ENCODE peak calls at places on chromosomes 3 and 15, in eight cellular contexts. One of them, this sample, is unnamed.

GRCh38 chr3:188993140-188993539 is 178.6 kb upstream of the TPRG1 start:
- DNase-seq in upper lobe of left lung: no peak
- DNase-seq in AG04450: no peak
- DNase-seq in breast epithelium: no peak
- DNase-seq in left ventricle myocardium inferior: no peak
- DNase-seq in right atrium auricular region: no peak
- DNase-seq in cardiac muscle cell: no peak
- DNase-seq in adrenal gland: no peak
- DNase-seq in this sample: no peak

GRCh38 chr15:57772223-57772957 is 65.9 kb downstream of the POLR2M start:
- DNase-seq in upper lobe of left lung: no peak
- DNase-seq in AG04450: no peak
- DNase-seq in breast epithelium: no peak
- DNase-seq in left ventricle myocardium inferior: no peak
- DNase-seq in right atrium auricular region: no peak
- DNase-seq in cardiac muscle cell: no peak
- DNase-seq in adrenal gland: no peak
- DNase-seq in this sample: no peak

GRCh38 chr3:18224406-18224805 is 200.7 kb downstream of the SATB1 start:
- DNase-seq in upper lobe of left lung: no peak
- DNase-seq in AG04450: no peak
- DNase-seq in breast epithelium: no peak
- DNase-seq in left ventricle myocardium inferior: no peak
- DNase-seq in right atrium auricular region: no peak
- DNase-seq in cardiac muscle cell: no peak
- DNase-seq in adrenal gland: no peak
- DNase-seq in this sample: no peak

GRCh38 chr3:69925506-69925905 is 74.0 kb upstream of the SAMMSON start:
- DNase-seq in upper lobe of left lung: no peak
- DNase-seq in AG04450: peak
- DNase-seq in breast epithelium: no peak
- DNase-seq in left ventricle myocardium inferior: no peak
- DNase-seq in right atrium auricular region: no peak
- DNase-seq in cardiac muscle cell: no peak
- DNase-seq in adrenal gland: no peak
- DNase-seq in this sample: no peak

GRCh38 chr3:50696276-50696675 is 21.5 kb downstream of the DOCK3 start:
- DNase-seq in upper lobe of left lung: no peak
- DNase-seq in AG04450: no peak
- DNase-seq in breast epithelium: no peak
- DNase-seq in left ventricle myocardium inferior: no peak
- DNase-seq in right atrium auricular region: no peak
- DNase-seq in cardiac muscle cell: no peak
- DNase-seq in adrenal gland: no peak
- DNase-seq in this sample: no peak

GRCh38 chr3:127082066-127082465 is 99.2 kb downstream of the PLXNA1 start:
- DNase-seq in upper lobe of left lung: no peak
- DNase-seq in AG04450: no peak
- DNase-seq in breast epithelium: no peak
- DNase-seq in left ventricle myocardium inferior: peak
- DNase-seq in right atrium auricular region: no peak
- DNase-seq in cardiac muscle cell: no peak
- DNase-seq in adrenal gland: no peak
- DNase-seq in this sample: no peak

GRCh38 chr15:51104512-51104911 is 9.8 kb upstream of the TNFAIP8L3 start:
- DNase-seq in upper lobe of left lung: peak
- DNase-seq in AG04450: no peak
- DNase-seq in breast epithelium: no peak
- DNase-seq in left ventricle myocardium inferior: peak
- DNase-seq in right atrium auricular region: peak
- DNase-seq in cardiac muscle cell: no peak
- DNase-seq in adrenal gland: peak
- DNase-seq in this sample: no peak

GRCh38 chr3:31878231-31878838 is 102.7 kb downstream of the OSBPL10 start:
- DNase-seq in upper lobe of left lung: no peak
- DNase-seq in AG04450: no peak
- DNase-seq in breast epithelium: no peak
- DNase-seq in left ventricle myocardium inferior: no peak
- DNase-seq in right atrium auricular region: no peak
- DNase-seq in cardiac muscle cell: no peak
- DNase-seq in adrenal gland: peak
- DNase-seq in this sample: no peak

GRCh38 chr3:119221779-119222320 is 18.8 kb downstream of the B4GALT4 start:
- DNase-seq in upper lobe of left lung: no peak
- DNase-seq in AG04450: no peak
- DNase-seq in breast epithelium: no peak
- DNase-seq in left ventricle myocardium inferior: no peak
- DNase-seq in right atrium auricular region: no peak
- DNase-seq in cardiac muscle cell: no peak
- DNase-seq in adrenal gland: no peak
- DNase-seq in this sample: no peak

GRCh38 chr15:25763206-25763880 is 99.8 kb downstream of the ATP10A start:
- DNase-seq in upper lobe of left lung: no peak
- DNase-seq in AG04450: no peak
- DNase-seq in breast epithelium: no peak
- DNase-seq in left ventricle myocardium inferior: no peak
- DNase-seq in right atrium auricular region: peak
- DNase-seq in cardiac muscle cell: no peak
- DNase-seq in adrenal gland: no peak
- DNase-seq in this sample: no peak

GRCh38 chr3:172675371-172676193 is 35.3 kb downstream of the NCEH1 start:
- DNase-seq in upper lobe of left lung: no peak
- DNase-seq in AG04450: no peak
- DNase-seq in breast epithelium: no peak
- DNase-seq in left ventricle myocardium inferior: no peak
- DNase-seq in right atrium auricular region: no peak
- DNase-seq in cardiac muscle cell: peak
- DNase-seq in adrenal gland: no peak
- DNase-seq in this sample: no peak

GRCh38 chr3:126567696-126568438 is 9.1 kb upstream of the C3orf22 start:
- DNase-seq in upper lobe of left lung: no peak
- DNase-seq in AG04450: no peak
- DNase-seq in breast epithelium: no peak
- DNase-seq in left ventricle myocardium inferior: no peak
- DNase-seq in right atrium auricular region: no peak
- DNase-seq in cardiac muscle cell: no peak
- DNase-seq in adrenal gland: no peak
- DNase-seq in this sample: no peak

GRCh38 chr3:141489184-141489583 is 2.4 kb downstream of the RASA2 start:
- DNase-seq in upper lobe of left lung: no peak
- DNase-seq in AG04450: no peak
- DNase-seq in breast epithelium: no peak
- DNase-seq in left ventricle myocardium inferior: no peak
- DNase-seq in right atrium auricular region: no peak
- DNase-seq in cardiac muscle cell: no peak
- DNase-seq in adrenal gland: no peak
- DNase-seq in this sample: no peak

GRCh38 chr3:116166121-116166520 is 279.2 kb downstream of the LSAMP start:
- DNase-seq in upper lobe of left lung: no peak
- DNase-seq in AG04450: no peak
- DNase-seq in breast epithelium: no peak
- DNase-seq in left ventricle myocardium inferior: no peak
- DNase-seq in right atrium auricular region: no peak
- DNase-seq in cardiac muscle cell: no peak
- DNase-seq in adrenal gland: no peak
- DNase-seq in this sample: no peak

GRCh38 chr3:18883553-18883952 is 264.8 kb upstream of the KCNH8 start:
- DNase-seq in upper lobe of left lung: no peak
- DNase-seq in AG04450: no peak
- DNase-seq in breast epithelium: no peak
- DNase-seq in left ventricle myocardium inferior: no peak
- DNase-seq in right atrium auricular region: no peak
- DNase-seq in cardiac muscle cell: no peak
- DNase-seq in adrenal gland: no peak
- DNase-seq in this sample: no peak

GRCh38 chr3:191774485-191774884 is 313.5 kb downstream of the PYDC2 start:
- DNase-seq in upper lobe of left lung: no peak
- DNase-seq in AG04450: no peak
- DNase-seq in breast epithelium: no peak
- DNase-seq in left ventricle myocardium inferior: no peak
- DNase-seq in right atrium auricular region: no peak
- DNase-seq in cardiac muscle cell: no peak
- DNase-seq in adrenal gland: no peak
- DNase-seq in this sample: no peak

GRCh38 chr15:78291052-78291451 is 8.4 kb downstream of the SKIC8 start:
- DNase-seq in upper lobe of left lung: no peak
- DNase-seq in AG04450: no peak
- DNase-seq in breast epithelium: no peak
- DNase-seq in left ventricle myocardium inferior: no peak
- DNase-seq in right atrium auricular region: no peak
- DNase-seq in cardiac muscle cell: no peak
- DNase-seq in adrenal gland: no peak
- DNase-seq in this sample: no peak
- H3K4me3 ChIP-seq in upper lobe of left lung: no peak
- H3K4me3 ChIP-seq in AG04450: no peak
- H3K4me3 ChIP-seq in breast epithelium: no peak
- H3K4me3 ChIP-seq in left ventricle myocardium inferior: no peak
- H3K4me3 ChIP-seq in right atrium auricular region: no peak
- H3K4me3 ChIP-seq in cardiac muscle cell: no peak
- H3K4me3 ChIP-seq in adrenal gland: no peak
- H3K4me3 ChIP-seq in this sample: no peak

GRCh38 chr3:30617069-30617468 is 10.7 kb downstream of the TGFBR2 start:
- DNase-seq in upper lobe of left lung: no peak
- DNase-seq in AG04450: no peak
- DNase-seq in breast epithelium: no peak
- DNase-seq in left ventricle myocardium inferior: no peak
- DNase-seq in right atrium auricular region: no peak
- DNase-seq in cardiac muscle cell: no peak
- DNase-seq in adrenal gland: no peak
- DNase-seq in this sample: no peak
- H3K27ac ChIP-seq in upper lobe of left lung: no peak
- H3K27ac ChIP-seq in AG04450: no peak
- H3K27ac ChIP-seq in breast epithelium: no peak
- H3K27ac ChIP-seq in left ventricle myocardium inferior: peak
- H3K27ac ChIP-seq in right atrium auricular region: no peak
- H3K27ac ChIP-seq in cardiac muscle cell: no peak
- H3K27ac ChIP-seq in adrenal gland: no peak
- H3K27ac ChIP-seq in this sample: no peak

DNA sequence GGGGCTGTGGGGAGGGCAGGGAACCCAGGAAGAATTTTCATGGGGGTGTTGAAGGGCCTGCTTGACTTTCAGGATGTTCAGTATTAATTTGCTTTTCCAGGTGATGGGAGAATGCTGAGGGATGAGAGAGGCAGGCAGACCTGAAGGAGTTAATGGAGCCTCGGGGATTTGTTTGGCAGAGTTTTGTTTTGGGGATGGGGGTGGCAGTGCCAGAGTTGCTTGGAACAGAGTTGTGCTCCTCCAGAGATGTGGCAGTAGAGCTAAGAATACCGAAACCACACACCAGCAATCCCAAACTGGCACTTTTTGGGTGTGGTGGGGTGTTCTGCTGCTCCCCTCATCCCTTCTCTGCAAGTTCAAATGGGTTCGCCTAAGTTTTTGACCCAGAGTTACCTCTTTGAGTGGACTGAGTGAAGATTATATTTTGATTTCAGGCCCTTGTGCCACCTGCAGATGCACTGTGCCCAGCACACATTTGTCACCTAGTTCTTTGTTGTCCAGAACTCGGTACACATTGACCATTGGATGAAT is 1.6 kb downstream of the BOC start:
- DNase-seq in upper lobe of left lung: no peak
- DNase-seq in AG04450: no peak
- DNase-seq in breast epithelium: no peak
- DNase-seq in left ventricle myocardium inferior: no peak
- DNase-seq in right atrium auricular region: no peak
- DNase-seq in cardiac muscle cell: no peak
- DNase-seq in adrenal gland: no peak
- DNase-seq in this sample: no peak
- H3K4me3 ChIP-seq in upper lobe of left lung: no peak
- H3K4me3 ChIP-seq in AG04450: peak
- H3K4me3 ChIP-seq in breast epithelium: peak
- H3K4me3 ChIP-seq in left ventricle myocardium inferior: peak
- H3K4me3 ChIP-seq in right atrium auricular region: peak
- H3K4me3 ChIP-seq in cardiac muscle cell: peak
- H3K4me3 ChIP-seq in adrenal gland: no peak
- H3K4me3 ChIP-seq in this sample: peak

GRCh38 chr3:12966847-12967750 is 106.1 kb downstream of the IQSEC1 start:
- DNase-seq in upper lobe of left lung: no peak
- DNase-seq in AG04450: no peak
- DNase-seq in breast epithelium: no peak
- DNase-seq in left ventricle myocardium inferior: no peak
- DNase-seq in right atrium auricular region: no peak
- DNase-seq in cardiac muscle cell: no peak
- DNase-seq in adrenal gland: no peak
- DNase-seq in this sample: no peak

GRCh38 chr3:12963869-12964712 is 109.1 kb downstream of the IQSEC1 start:
- DNase-seq in upper lobe of left lung: peak
- DNase-seq in AG04450: no peak
- DNase-seq in breast epithelium: no peak
- DNase-seq in left ventricle myocardium inferior: no peak
- DNase-seq in right atrium auricular region: no peak
- DNase-seq in cardiac muscle cell: no peak
- DNase-seq in adrenal gland: peak
- DNase-seq in this sample: no peak

GRCh38 chr3:12963184-12963868 is 109.9 kb downstream of the IQSEC1 start:
- DNase-seq in upper lobe of left lung: no peak
- DNase-seq in AG04450: no peak
- DNase-seq in breast epithelium: no peak
- DNase-seq in left ventricle myocardium inferior: no peak
- DNase-seq in right atrium auricular region: no peak
- DNase-seq in cardiac muscle cell: no peak
- DNase-seq in adrenal gland: no peak
- DNase-seq in this sample: no peak

GRCh38 chr3:12965999-12966846 is 107.0 kb downstream of the IQSEC1 start:
- DNase-seq in upper lobe of left lung: no peak
- DNase-seq in AG04450: no peak
- DNase-seq in breast epithelium: no peak
- DNase-seq in left ventricle myocardium inferior: no peak
- DNase-seq in right atrium auricular region: no peak
- DNase-seq in cardiac muscle cell: no peak
- DNase-seq in adrenal gland: no peak
- DNase-seq in this sample: no peak

GRCh38 chr3:12964713-12965612 is 108.3 kb downstream of the IQSEC1 start:
- DNase-seq in upper lobe of left lung: no peak
- DNase-seq in AG04450: no peak
- DNase-seq in breast epithelium: no peak
- DNase-seq in left ventricle myocardium inferior: no peak
- DNase-seq in right atrium auricular region: no peak
- DNase-seq in cardiac muscle cell: no peak
- DNase-seq in adrenal gland: no peak
- DNase-seq in this sample: no peak
- H3K27ac ChIP-seq in upper lobe of left lung: peak
- H3K27ac ChIP-seq in AG04450: no peak
- H3K27ac ChIP-seq in breast epithelium: peak
- H3K27ac ChIP-seq in left ventricle myocardium inferior: peak
- H3K27ac ChIP-seq in right atrium auricular region: peak
- H3K27ac ChIP-seq in cardiac muscle cell: no peak
- H3K27ac ChIP-seq in adrenal gland: peak
- H3K27ac ChIP-seq in this sample: peak

This sample was measured in esophagus squamous epithelium.